ENCODE peak calls at places on chromosomes 6 and 20, in six cellular contexts. T is A549, K is neuronal stem cell, W is fibroblast of lung, S is H9, Z is RWPE2. F is an unnamed sample. For H3K4me1 and H3K9me3, the result is how much of the 10 kb centered on the place peaks cover.

GRCh38 chr6:28774292-28775051 is 149.3 kb downstream of the TRIM27 start:
- DNase-seq in T (no peak), K (no peak), W (no peak), S (no peak), Z (no peak), F (no peak)

GRCh38 chr20:23289249-23289648 is 61.3 kb upstream of the NXT1 start:
- DNase-seq in T (no peak), K (no peak), W (no peak), S (no peak), Z (peak), F (no peak)

GRCh38 chr20:52992632-52993031 is 20.5 kb downstream of the TSHZ2 start:
- DNase-seq in T (no peak), K (no peak), W (peak), S (no peak), Z (no peak), F (no peak)

GRCh38 chr6:158639056-158639455 is 5.5 kb downstream of the DYNLT1 start:
- DNase-seq in T (no peak), K (no peak), W (no peak), S (no peak), Z (no peak), F (no peak)

GRCh38 chr6:131552572-131552971 is 20.5 kb upstream of the ARG1 start:
- DNase-seq in T (no peak), K (no peak), W (no peak), S (no peak), Z (no peak), F (no peak)

GRCh38 chr20:38114353-38114791 is 50.7 kb downstream of the TGM2 start:
- DNase-seq in T (peak), K (no peak), W (peak), S (no peak), Z (peak), F (no peak)

GRCh38 chr20:61531553-61532345 is 279.7 kb downstream of the CDH4 start:
- DNase-seq in T (no peak), K (no peak), W (peak), S (no peak), Z (peak), F (no peak)

GRCh38 chr6:83303426-83303825 is 110.3 kb downstream of the RWDD2A start:
- DNase-seq in T (no peak), K (no peak), W (no peak), S (no peak), Z (no peak), F (no peak)

GRCh38 chr6:35736982-35737412 is at the start of gene ARMC12:
- DNase-seq in T (no peak), K (no peak), W (no peak), S (no peak), Z (no peak), F (no peak)

GRCh38 chr6:16331328-16332174 is 93.2 kb downstream of the GMPR start:
- DNase-seq in T (peak), K (peak), W (peak), S (peak), Z (no peak), F (peak)

GRCh38 chr6:33147807-33148666 is 44.2 kb downstream of the COL11A2 start:
- DNase-seq in T (peak), K (peak), W (peak), S (no peak), Z (no peak), F (no peak)

GRCh38 chr6:134539865-134540323 is 222.0 kb upstream of the SGK1 start:
- DNase-seq in T (no peak), K (no peak), W (peak), S (no peak), Z (no peak), F (no peak)

GRCh38 chr6:17865243-17865642 is 122.2 kb downstream of the KIF13A start:
- DNase-seq in T (no peak), K (no peak), W (peak), S (no peak), Z (peak), F (peak)

GRCh38 chr6:32666420-32667300 is at the start of gene HLA-DQB1:
- DNase-seq in T (peak), K (peak), W (no peak), S (peak), Z (no peak), F (no peak)

GRCh38 chr6:168134399-168135201 is 55.6 kb upstream of the FRMD1 start:
- DNase-seq in T (no peak), K (no peak), W (no peak), S (peak), Z (no peak), F (no peak)

GRCh38 chr6:168909288-168909687 is 344.4 kb downstream of the THBS2 start:
- DNase-seq in T (no peak), K (no peak), W (no peak), S (no peak), Z (no peak), F (no peak)

GRCh38 chr20:1327241-1327653 is 1.7 kb downstream of the SDCBP2 start:
- DNase-seq in T (no peak), K (no peak), W (peak), S (peak), Z (peak), F (peak)
- H3K4me1 ChIP-seq in T (under half), K (under half), W (under half), S (under half), Z (half or more), F (under half)

DNA sequence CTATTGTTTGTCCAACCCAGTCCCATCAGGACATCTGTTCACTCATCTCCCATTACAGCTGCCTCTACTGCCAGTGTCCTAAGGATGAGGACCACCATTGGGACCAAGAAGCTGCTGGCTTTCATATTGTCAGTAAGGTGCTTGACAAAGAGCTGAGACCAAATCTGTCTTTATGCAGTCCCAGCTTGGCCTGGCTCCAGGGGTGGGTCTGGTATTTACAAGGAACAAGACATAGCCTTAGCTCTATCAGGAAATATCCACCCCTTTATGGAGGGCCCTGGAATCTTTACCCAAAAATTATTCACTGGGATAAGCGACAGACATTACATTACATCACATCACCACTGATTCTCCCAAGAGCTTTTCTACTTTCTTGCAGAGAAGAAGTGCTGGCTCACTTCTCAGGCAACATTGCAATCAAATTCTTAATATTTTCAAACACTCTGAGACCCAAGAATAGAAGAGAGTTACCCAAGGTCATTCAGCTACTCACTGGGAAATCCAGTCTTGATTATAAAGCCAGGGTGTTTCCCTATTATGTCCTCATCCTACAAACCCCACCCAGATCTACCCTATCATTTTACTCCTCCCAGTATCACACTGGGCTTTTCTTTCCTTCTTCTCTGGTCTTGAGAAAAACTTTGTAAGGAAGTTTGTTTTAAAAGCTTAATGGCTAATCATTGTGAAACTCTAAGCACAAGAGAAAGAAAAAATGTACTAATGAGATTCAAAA is 11.5 kb upstream of the PI3 start:
- DNase-seq in T (no peak), K (no peak), W (no peak), S (no peak), Z (no peak), F (no peak)
- H3K9me3 ChIP-seq in T (under half), K (under half), W (under half), S (under half), Z (under half), F (under half)

GRCh38 chr6:52500268-52501129 is 76.4 kb downstream of the TRAM2 start:
- DNase-seq in T (no peak), K (no peak), W (no peak), S (no peak), Z (no peak), F (no peak)
- H3K4me1 ChIP-seq in T (under half), K (under half), W (under half), S (under half), Z (under half), F (under half)

GRCh38 chr6:140193269-140193668 is 818.8 kb upstream of the CITED2 start:
- DNase-seq in T (no peak), K (peak), W (peak), S (no peak), Z (no peak), F (no peak)

GRCh38 chr6:140192018-140192417 is 817.6 kb upstream of the CITED2 start:
- DNase-seq in T (no peak), K (no peak), W (no peak), S (no peak), Z (no peak), F (no peak)
- H3K9me3 ChIP-seq in T (under half), K (under half), W (under half), S (under half), Z (under half), F (under half)

F was measured in Caco-2.